ENCODE peak calls at places on chromosomes 7 and 10, in seven cellular contexts. D is lower lobe of right lung, P is fibroblast of lung, I is BJ, Y is tibial nerve, R is astrocyte of the spinal cord, N is adrenal gland. C is an unnamed sample.
A peak's percentile ranks its signal among the peaks of the same experiment; 100 is the strongest.

GRCh38 chr10:75801121-75801520 is 369.7 kb downstream of the LRMDA start:
- DNase-seq in I (no peak), Y (no peak), P (no peak), D (no peak), R (no peak), N (no peak), C (no peak)

GRCh38 chr10:70777063-70777875 is 7.9 kb downstream of the TBATA start:
- DNase-seq in P (no peak), I (no peak), D (no peak), N (peak; percentile 31), R (no peak), Y (no peak), C (no peak)

GRCh38 chr7:134920026-134920758 is 66.1 kb upstream of the AGBL3 start:
- DNase-seq in Y (no peak), R (peak; percentile 91), D (no peak), I (peak; percentile 95), P (peak; percentile 84), N (no peak), C (peak; percentile 67)

GRCh38 chr10:14649739-14650138 is 125.0 kb downstream of the FAM107B start:
- DNase-seq in R (no peak), P (no peak), I (no peak), N (no peak), D (no peak), Y (no peak), C (no peak)

GRCh38 chr10:91665842-91666241 is 33.0 kb upstream of the PPP1R3C start:
- DNase-seq in D (no peak), I (no peak), Y (no peak), N (no peak), R (no peak), P (peak; percentile 29), C (no peak)

GRCh38 chr10:101046332-101047238 is 15.2 kb upstream of the KAZALD1 start:
- DNase-seq in I (no peak), N (no peak), P (peak; percentile 44), Y (no peak), D (peak; percentile 32), R (no peak), C (no peak)

GRCh38 chr10:1133495-1134045 is 77.4 kb downstream of the WDR37 start:
- DNase-seq in Y (no peak), R (no peak), N (no peak), D (no peak), P (no peak), I (no peak), C (no peak)

GRCh38 chr7:106178593-106179134 is 66.6 kb upstream of the SYPL1 start:
- DNase-seq in P (peak; percentile 47), I (no peak), Y (no peak), R (peak; percentile 67), N (no peak), D (no peak), C (peak; percentile 39)

GRCh38 chr10:103120546-103120945 is 72.5 kb downstream of the NT5C2 start:
- DNase-seq in P (no peak), D (no peak), Y (no peak), R (no peak), I (no peak), N (no peak), C (no peak)

GRCh38 chr10:32104622-32105509 is 48.6 kb upstream of the KIF5B start:
- DNase-seq in R (peak; percentile 9), D (no peak), Y (no peak), N (no peak), I (peak; percentile 6), P (peak; percentile 47), C (no peak)

GRCh38 chr7:100584677-100585510 is 1.0 kb downstream of the LRCH4 start:
- DNase-seq in I (no peak), Y (no peak), P (peak; percentile 82), D (peak; percentile 59), N (peak; percentile 88), R (peak; percentile 66), C (no peak)

GRCh38 chr7:907158-907980 is 31.0 kb downstream of the GET4 start:
- DNase-seq in D (no peak), P (no peak), Y (no peak), R (no peak), I (no peak), N (no peak), C (no peak)

GRCh38 chr7:76303057-76303828 is 770 bp downstream of the HSPB1 start:
- DNase-seq in N (peak; percentile 91), R (peak; percentile 92), I (peak; percentile 65), D (peak; percentile 91), Y (peak; percentile 74), P (peak; percentile 90), C (peak; percentile 71)

GRCh38 chr7:32891800-32892520 is 400 bp upstream of the KBTBD2 start:
- DNase-seq in Y (peak; percentile 94), N (peak; percentile 98), D (peak; percentile 98), P (peak; percentile 92), I (peak; percentile 69), R (peak; percentile 95), C (peak; percentile 82)

GRCh38 chr10:71512794-71513379 is 116.2 kb downstream of the CDH23 start:
- DNase-seq in N (no peak), D (peak; percentile 70), R (no peak), I (no peak), Y (no peak), P (peak; percentile 34), C (no peak)

GRCh38 chr7:102024769-102025391 is 207.5 kb downstream of the CUX1 start:
- DNase-seq in N (no peak), R (no peak), Y (no peak), D (peak; percentile 17), P (no peak), I (no peak), C (no peak)

GRCh38 chr10:30902621-30903396 is 128.9 kb downstream of the ZNF438 start:
- DNase-seq in N (peak; percentile 50), D (no peak), Y (no peak), R (no peak), P (no peak), I (no peak), C (no peak)

GRCh38 chr7:116802144-116802747 is 60.1 kb upstream of the CAPZA2 start:
- DNase-seq in D (no peak), Y (no peak), P (peak; percentile 86), N (no peak), R (peak; percentile 47), I (peak; percentile 49), C (peak; percentile 66)

GRCh38 chr7:150964593-150965111 is 13.5 kb downstream of the KCNH2 start:
- DNase-seq in Y (no peak), D (no peak), N (peak; percentile 94), I (no peak), R (no peak), P (no peak), C (no peak)

GRCh38 chr7:158821173-158822021 is 7.9 kb downstream of the ESYT2 start:
- DNase-seq in N (no peak), R (peak; percentile 88), P (peak; percentile 94), D (no peak), I (no peak), Y (no peak), C (no peak)

GRCh38 chr10:84343831-84344230 is 15.4 kb downstream of the CCSER2 start:
- DNase-seq in N (no peak), P (no peak), I (no peak), R (no peak), Y (no peak), D (no peak), C (no peak)

GRCh38 chr7:66779669-66780408 is 39.3 kb downstream of the RABGEF1 start:
- DNase-seq in I (no peak), P (peak; percentile 53), D (no peak), Y (no peak), N (no peak), R (peak; percentile 35), C (no peak)

GRCh38 chr10:16845248-16845647 is 28.0 kb upstream of the RSU1 start:
- DNase-seq in Y (no peak), R (no peak), I (no peak), D (no peak), P (no peak), N (no peak), C (no peak)

GRCh38 chr7:158495780-158496179 is 91.8 kb downstream of the PTPRN2 start:
- DNase-seq in R (no peak), P (no peak), I (no peak), N (peak; percentile 69), Y (no peak), D (no peak), C (no peak)

GRCh38 chr7:20218261-20218660 is 1.1 kb upstream of the MACC1 start:
- DNase-seq in R (no peak), D (no peak), N (no peak), P (no peak), Y (no peak), I (no peak), C (no peak)

GRCh38 chr10:117921421-117921820 is 125.3 kb downstream of the RAB11FIP2 start:
- DNase-seq in R (no peak), P (no peak), D (no peak), N (no peak), Y (no peak), I (no peak), C (no peak)
- TF ChIP-seq CTCF in R (no peak), P (no peak), D (no peak), N (no peak), Y (no peak), I (no peak), C (no peak)

DNA sequence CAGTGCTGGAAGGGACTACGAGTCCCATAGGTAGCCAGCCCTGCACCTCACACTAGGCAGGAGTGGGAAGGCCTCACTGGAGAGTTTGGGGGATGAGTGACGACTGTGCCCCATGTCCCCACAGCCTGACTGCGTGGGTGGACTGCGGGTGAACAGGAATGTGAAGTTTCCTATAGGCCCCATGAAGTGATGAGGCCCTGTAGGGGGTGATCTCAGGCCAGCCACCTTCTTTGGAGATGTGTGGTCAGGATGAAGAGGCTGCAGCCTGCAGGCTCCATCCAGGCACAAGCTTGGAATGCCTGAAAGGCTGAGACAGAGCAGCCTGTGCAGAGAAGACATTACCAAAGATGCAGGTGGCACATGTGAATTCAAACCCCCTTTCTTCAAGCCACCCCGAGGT is 94.9 kb downstream of the CPXM2 start:
- DNase-seq in R (no peak), Y (no peak), D (no peak), N (peak; percentile 18), I (no peak), P (no peak), C (no peak)
- H3K4me3 ChIP-seq in R (no peak overlapping the region), Y (no peak overlapping the region), D (no peak overlapping the region), N (no peak overlapping the region), I (no peak overlapping the region), P (no peak overlapping the region), C (no peak overlapping the region)

GRCh38 chr10:98242823-98243222 is 25.2 kb downstream of the LOXL4 start:
- DNase-seq in N (no peak), Y (no peak), D (no peak), P (peak; percentile 36), I (no peak), R (peak; percentile 51), C (peak; percentile 35)
- TF ChIP-seq CTCF in N (peak; percentile 43), Y (peak; percentile 60), D (peak; percentile 31), P (peak; percentile 59), I (peak; percentile 57), R (peak; percentile 50), C (peak; percentile 58)

DNA sequence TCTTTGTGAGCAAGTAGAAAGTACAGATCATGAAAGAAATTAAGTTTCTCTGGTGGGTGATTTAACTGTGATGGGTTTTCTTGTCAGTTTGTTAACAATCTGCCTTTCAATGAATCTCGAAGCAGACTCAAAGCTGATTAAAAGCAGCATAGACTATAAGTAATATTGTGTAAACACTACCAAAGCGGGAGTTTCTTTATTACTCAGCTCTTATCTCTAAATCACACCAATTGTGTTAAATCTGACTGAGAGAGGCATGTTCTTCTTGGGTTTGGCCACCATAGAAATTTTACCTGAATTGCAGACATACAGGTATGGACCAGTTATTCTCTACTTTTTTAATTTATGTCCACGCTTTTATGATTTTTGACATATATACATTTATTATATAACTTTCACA is 65.2 kb downstream of the DKK1 start:
- DNase-seq in R (no peak), N (no peak), P (no peak), Y (no peak), D (no peak), I (no peak), C (no peak)
- H3K4me3 ChIP-seq in R (no peak overlapping the region), N (no peak overlapping the region), P (no peak overlapping the region), Y (no peak overlapping the region), D (no peak overlapping the region), I (no peak overlapping the region), C (no peak overlapping the region)

GRCh38 chr10:12975266-12975665 is 26.2 kb downstream of the CCDC3 start:
- DNase-seq in R (no peak), D (no peak), Y (no peak), P (no peak), N (no peak), I (no peak), C (no peak)
- TF ChIP-seq CTCF in R (peak; percentile 31), D (no peak), Y (no peak), P (no peak), N (no peak), I (no peak), C (peak; percentile 27)